ENCODE peak calls at places on chromosomes 3 and 15, in six cellular contexts. I is SK-N-SH, S is K562, T is HL-60, Y is GM12878, A is A549. K is an unnamed sample.

GRCh38 chr15:100337422-100338044 is 4.2 kb downstream of the ADAMTS17 start:
- DNase-seq in I (no peak), S (no peak), T (no peak), Y (no peak), A (no peak), K (no peak)

GRCh38 chr15:73717802-73718201 is 33.6 kb downstream of the CD276 start:
- DNase-seq in I (no peak), S (no peak), T (no peak), Y (no peak), A (no peak), K (no peak)

GRCh38 chr3:171340415-171340814 is 119.8 kb downstream of the TNIK start:
- DNase-seq in I (no peak), S (no peak), T (no peak), Y (no peak), A (no peak), K (no peak)

GRCh38 chr15:88897456-88898194 is 2.3 kb upstream of the HAPLN3 start:
- DNase-seq in I (peak; percentile 88), S (peak; percentile 84), T (peak; percentile 63), Y (no peak), A (peak; percentile 88), K (no peak)

GRCh38 chr3:46368569-46368968 is 2.2 kb upstream of the CCR5 start:
- DNase-seq in I (peak; percentile 14), S (no peak), T (peak; percentile 95), Y (peak; percentile 70), A (no peak), K (no peak)

GRCh38 chr3:120678331-120678845 is 3.7 kb downstream of the HGD start:
- DNase-seq in I (no peak), S (peak; percentile 7), T (peak; percentile 69), Y (peak; percentile 35), A (peak; percentile 74), K (no peak)

GRCh38 chr3:119657887-119658702 is 2.3 kb downstream of the POPDC2 start:
- DNase-seq in I (no peak), S (no peak), T (peak; percentile 50), Y (no peak), A (no peak), K (no peak)

GRCh38 chr3:13051066-13051465 is 22.2 kb downstream of the IQSEC1 start:
- DNase-seq in I (peak; percentile 63), S (no peak), T (no peak), Y (no peak), A (no peak), K (no peak)

DNA sequence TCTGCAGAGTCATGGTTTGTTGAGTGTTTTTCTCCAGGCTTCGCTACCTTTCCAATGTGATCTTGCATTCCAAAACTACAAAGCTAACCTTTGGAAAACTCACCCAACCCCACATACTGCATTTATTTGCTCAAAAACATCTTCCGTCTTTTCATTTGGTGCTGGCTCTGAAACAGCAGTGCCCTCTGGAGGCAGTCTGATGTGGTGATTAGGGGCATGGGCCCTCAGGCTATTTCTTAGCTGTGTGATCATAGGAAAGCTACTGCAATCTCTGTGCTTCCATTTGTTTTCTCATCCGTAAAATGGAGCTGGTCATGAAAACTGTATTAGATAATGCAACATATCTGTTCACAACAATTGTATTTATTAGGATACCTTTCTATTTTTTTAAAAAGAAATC is 47.0 kb downstream of the MTHFS start:
- DNase-seq in I (peak; percentile 30), S (peak; percentile 22), T (peak; percentile 30), Y (no peak), A (peak; percentile 25), K (no peak)
- TF ChIP-seq REST in I (no peak), S (no peak), T (no peak), Y (no peak), A (no peak), K (no peak)

DNA sequence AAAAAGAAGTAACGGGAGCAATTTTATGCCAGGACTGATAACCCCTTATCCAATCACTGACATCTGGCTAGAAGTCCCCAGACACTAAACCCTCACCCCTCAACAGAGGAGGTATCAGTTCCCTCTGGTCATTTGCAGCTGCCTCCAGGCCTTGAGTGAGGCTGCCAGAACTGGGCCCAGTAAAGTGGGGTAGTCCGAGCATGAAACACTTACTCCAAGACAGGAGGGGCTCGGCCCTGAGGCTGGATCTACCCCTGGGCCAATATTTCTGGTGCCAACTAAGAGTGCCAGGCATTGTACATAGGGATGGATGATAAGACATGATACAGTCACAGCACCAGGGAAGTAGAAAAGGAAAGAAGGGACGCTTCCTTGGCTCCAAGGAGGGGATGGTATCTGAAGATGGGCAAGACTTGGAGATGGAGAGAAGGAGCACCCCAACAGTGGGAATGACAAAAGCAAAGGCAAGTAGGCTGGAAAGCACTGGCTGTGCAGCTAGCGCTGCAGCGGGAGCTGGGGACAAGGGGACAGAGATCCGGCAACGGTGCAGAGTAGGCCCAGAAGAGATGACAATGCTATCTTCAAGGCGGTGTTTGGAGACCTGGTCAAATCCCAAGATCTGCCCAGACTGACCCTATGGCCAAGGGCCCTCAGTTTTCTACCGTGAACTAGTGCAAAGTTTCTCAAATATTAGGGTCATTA is 2.2 kb downstream of the XXYLT1 start:
- DNase-seq in I (no peak), S (no peak), T (no peak), Y (no peak), A (no peak), K (no peak)
- H3K27ac ChIP-seq in I (no peak overlapping the region), S (no peak overlapping the region), T (no peak overlapping the region), Y (no peak overlapping the region), A (no peak overlapping the region), K (no peak overlapping the region)

GRCh38 chr3:42547401-42547945 is 34.3 kb downstream of the SEC22C start:
- DNase-seq in I (peak; percentile 76), S (peak; percentile 81), T (peak; percentile 55), Y (no peak), A (peak; percentile 47), K (peak; percentile 36)
- TF ChIP-seq REST in I (no peak), S (no peak), T (no peak), Y (no peak), A (no peak), K (no peak)

DNA sequence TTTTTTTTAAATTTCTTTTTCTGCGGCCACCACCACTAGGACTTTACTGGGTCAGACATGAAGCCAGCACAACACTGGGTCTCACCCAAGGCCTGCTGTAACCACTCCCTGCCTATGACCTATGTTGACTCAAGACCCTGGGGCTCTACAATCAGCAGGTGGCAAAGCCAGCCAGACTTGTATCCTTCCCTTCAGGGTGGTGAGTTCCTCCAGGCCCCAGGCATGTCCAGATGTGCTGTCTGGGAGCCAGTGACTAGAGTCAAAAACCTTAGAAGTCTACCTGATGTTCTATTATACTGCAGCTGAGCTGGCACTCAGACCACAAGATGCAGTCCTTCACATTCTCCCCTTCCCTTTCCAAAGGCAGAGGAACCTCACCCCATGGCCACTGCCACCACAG is 31.6 kb upstream of the CLDN18 start:
- DNase-seq in I (no peak), S (no peak), T (no peak), Y (no peak), A (no peak), K (no peak)
- H3K27ac ChIP-seq in I (no peak overlapping the region), S (no peak overlapping the region), T (no peak overlapping the region), Y (no peak overlapping the region), A (no peak overlapping the region), K (no peak overlapping the region)

GRCh38 chr3:130894130-130894872 is 417 bp downstream of the ATP2C1 start:
- DNase-seq in I (peak; percentile 75), S (peak; percentile 52), T (peak; percentile 42), Y (no peak), A (peak; percentile 4), K (no peak)
- TF ChIP-seq REST in I (no peak), S (no peak), T (no peak), Y (no peak), A (no peak), K (no peak)

GRCh38 chr15:28985691-28986090 is 99.9 kb downstream of the APBA2 start:
- DNase-seq in I (no peak), S (no peak), T (no peak), Y (no peak), A (no peak), K (no peak)
- H3K27ac ChIP-seq in I (no peak overlapping the region), S (no peak overlapping the region), T (no peak overlapping the region), Y (no peak overlapping the region), A (no peak overlapping the region), K (no peak overlapping the region)

GRCh38 chr3:40237892-40238571 is 71.5 kb upstream of the EIF1B start:
- DNase-seq in I (peak; percentile 32), S (no peak), T (no peak), Y (no peak), A (peak; percentile 8), K (no peak)
- TF ChIP-seq REST in I (no peak), S (no peak), T (no peak), Y (no peak), A (no peak), K (no peak)